ENCODE peak calls at places on chromosomes 5 and 9, in nine cellular contexts. One of them, this sample, is unnamed.

GRCh38 chr5:108681079-108681921 is 66.4 kb upstream of the FER start:
- DNase-seq in pancreas: no peak
- DNase-seq in foreskin melanocyte: peak
- DNase-seq in suprapubic skin: no peak
- DNase-seq in RWPE1: peak
- DNase-seq in stimulated activated CD8-positive, alpha-beta memory T cell treated with anti-CD3 and anti-CD28 coated beads, Interleukin-15, amount 100 ng/mL, for 4 hours: no peak
- DNase-seq in AG10803: peak
- DNase-seq in hepatic stellate cell: peak
- DNase-seq in NCI-H510A: no peak
- DNase-seq in this sample: no peak

GRCh38 chr9:133485531-133486260 is 6.8 kb upstream of the SLC2A6 start:
- DNase-seq in stimulated activated CD8-positive, alpha-beta memory T cell treated with anti-CD3 and anti-CD28 coated beads, Interleukin-15, amount 100 ng/mL, for 4 hours: no peak
- DNase-seq in pancreas: no peak
- DNase-seq in foreskin melanocyte: no peak
- DNase-seq in AG10803: no peak
- DNase-seq in NCI-H510A: no peak
- DNase-seq in RWPE1: no peak
- DNase-seq in suprapubic skin: no peak
- DNase-seq in hepatic stellate cell: no peak
- DNase-seq in this sample: no peak

GRCh38 chr9:137294684-137295312 is 7.3 kb downstream of the NRARP start:
- DNase-seq in hepatic stellate cell: no peak
- DNase-seq in NCI-H510A: no peak
- DNase-seq in foreskin melanocyte: no peak
- DNase-seq in stimulated activated CD8-positive, alpha-beta memory T cell treated with anti-CD3 and anti-CD28 coated beads, Interleukin-15, amount 100 ng/mL, for 4 hours: no peak
- DNase-seq in suprapubic skin: no peak
- DNase-seq in pancreas: peak
- DNase-seq in AG10803: no peak
- DNase-seq in RWPE1: no peak
- DNase-seq in this sample: no peak

GRCh38 chr5:54669285-54669684 is 151.7 kb downstream of the SNX18 start:
- DNase-seq in NCI-H510A: no peak
- DNase-seq in suprapubic skin: no peak
- DNase-seq in hepatic stellate cell: no peak
- DNase-seq in foreskin melanocyte: no peak
- DNase-seq in pancreas: no peak
- DNase-seq in AG10803: peak
- DNase-seq in stimulated activated CD8-positive, alpha-beta memory T cell treated with anti-CD3 and anti-CD28 coated beads, Interleukin-15, amount 100 ng/mL, for 4 hours: no peak
- DNase-seq in RWPE1: no peak
- DNase-seq in this sample: no peak

GRCh38 chr5:158064331-158065123 is 205.6 kb upstream of the CLINT1 start:
- DNase-seq in stimulated activated CD8-positive, alpha-beta memory T cell treated with anti-CD3 and anti-CD28 coated beads, Interleukin-15, amount 100 ng/mL, for 4 hours: no peak
- DNase-seq in AG10803: peak
- DNase-seq in suprapubic skin: no peak
- DNase-seq in foreskin melanocyte: no peak
- DNase-seq in pancreas: no peak
- DNase-seq in NCI-H510A: no peak
- DNase-seq in hepatic stellate cell: no peak
- DNase-seq in RWPE1: no peak
- DNase-seq in this sample: no peak

GRCh38 chr5:139406960-139407359 is 3.1 kb upstream of the SPATA24 start:
- DNase-seq in RWPE1: no peak
- DNase-seq in suprapubic skin: no peak
- DNase-seq in foreskin melanocyte: no peak
- DNase-seq in NCI-H510A: no peak
- DNase-seq in AG10803: no peak
- DNase-seq in stimulated activated CD8-positive, alpha-beta memory T cell treated with anti-CD3 and anti-CD28 coated beads, Interleukin-15, amount 100 ng/mL, for 4 hours: no peak
- DNase-seq in pancreas: no peak
- DNase-seq in hepatic stellate cell: no peak
- DNase-seq in this sample: no peak

GRCh38 chr5:115068239-115069086 is 101.2 kb downstream of the TRIM36 start:
- DNase-seq in NCI-H510A: no peak
- DNase-seq in pancreas: no peak
- DNase-seq in stimulated activated CD8-positive, alpha-beta memory T cell treated with anti-CD3 and anti-CD28 coated beads, Interleukin-15, amount 100 ng/mL, for 4 hours: no peak
- DNase-seq in foreskin melanocyte: peak
- DNase-seq in hepatic stellate cell: peak
- DNase-seq in RWPE1: peak
- DNase-seq in AG10803: peak
- DNase-seq in suprapubic skin: no peak
- DNase-seq in this sample: no peak

GRCh38 chr5:111201705-111202104 is 22.5 kb upstream of the CAMK4 start:
- DNase-seq in AG10803: no peak
- DNase-seq in NCI-H510A: no peak
- DNase-seq in hepatic stellate cell: no peak
- DNase-seq in pancreas: no peak
- DNase-seq in suprapubic skin: no peak
- DNase-seq in foreskin melanocyte: no peak
- DNase-seq in stimulated activated CD8-positive, alpha-beta memory T cell treated with anti-CD3 and anti-CD28 coated beads, Interleukin-15, amount 100 ng/mL, for 4 hours: no peak
- DNase-seq in RWPE1: no peak
- DNase-seq in this sample: no peak

GRCh38 chr9:1354066-1354465 is 303.9 kb downstream of the DMRT2 start:
- DNase-seq in foreskin melanocyte: no peak
- DNase-seq in pancreas: no peak
- DNase-seq in NCI-H510A: no peak
- DNase-seq in stimulated activated CD8-positive, alpha-beta memory T cell treated with anti-CD3 and anti-CD28 coated beads, Interleukin-15, amount 100 ng/mL, for 4 hours: no peak
- DNase-seq in AG10803: no peak
- DNase-seq in hepatic stellate cell: no peak
- DNase-seq in suprapubic skin: no peak
- DNase-seq in RWPE1: no peak
- DNase-seq in this sample: no peak

GRCh38 chr5:25863811-25864210 is 1174.6 kb downstream of the CDH9 start:
- DNase-seq in suprapubic skin: no peak
- DNase-seq in foreskin melanocyte: no peak
- DNase-seq in stimulated activated CD8-positive, alpha-beta memory T cell treated with anti-CD3 and anti-CD28 coated beads, Interleukin-15, amount 100 ng/mL, for 4 hours: no peak
- DNase-seq in hepatic stellate cell: no peak
- DNase-seq in RWPE1: no peak
- DNase-seq in pancreas: no peak
- DNase-seq in NCI-H510A: no peak
- DNase-seq in AG10803: no peak
- DNase-seq in this sample: no peak

GRCh38 chr5:174464504-174465165 is 259.7 kb upstream of the MSX2 start:
- DNase-seq in hepatic stellate cell: no peak
- DNase-seq in RWPE1: no peak
- DNase-seq in foreskin melanocyte: no peak
- DNase-seq in NCI-H510A: no peak
- DNase-seq in AG10803: no peak
- DNase-seq in stimulated activated CD8-positive, alpha-beta memory T cell treated with anti-CD3 and anti-CD28 coated beads, Interleukin-15, amount 100 ng/mL, for 4 hours: no peak
- DNase-seq in suprapubic skin: no peak
- DNase-seq in pancreas: no peak
- DNase-seq in this sample: no peak

GRCh38 chr9:96620832-96621269 is 1.2 kb upstream of the CDC14B start:
- DNase-seq in suprapubic skin: no peak
- DNase-seq in RWPE1: no peak
- DNase-seq in NCI-H510A: no peak
- DNase-seq in pancreas: no peak
- DNase-seq in AG10803: no peak
- DNase-seq in stimulated activated CD8-positive, alpha-beta memory T cell treated with anti-CD3 and anti-CD28 coated beads, Interleukin-15, amount 100 ng/mL, for 4 hours: no peak
- DNase-seq in hepatic stellate cell: no peak
- DNase-seq in foreskin melanocyte: no peak
- DNase-seq in this sample: no peak

GRCh38 chr5:40801771-40802562 is 3.8 kb upstream of the PRKAA1 start:
- DNase-seq in foreskin melanocyte: no peak
- DNase-seq in RWPE1: no peak
- DNase-seq in NCI-H510A: no peak
- DNase-seq in stimulated activated CD8-positive, alpha-beta memory T cell treated with anti-CD3 and anti-CD28 coated beads, Interleukin-15, amount 100 ng/mL, for 4 hours: no peak
- DNase-seq in suprapubic skin: no peak
- DNase-seq in AG10803: no peak
- DNase-seq in hepatic stellate cell: no peak
- DNase-seq in pancreas: no peak
- DNase-seq in this sample: no peak

GRCh38 chr5:74833537-74834266 is 32.5 kb downstream of the FAM169A start:
- DNase-seq in suprapubic skin: no peak
- DNase-seq in pancreas: no peak
- DNase-seq in RWPE1: no peak
- DNase-seq in AG10803: no peak
- DNase-seq in foreskin melanocyte: no peak
- DNase-seq in hepatic stellate cell: no peak
- DNase-seq in stimulated activated CD8-positive, alpha-beta memory T cell treated with anti-CD3 and anti-CD28 coated beads, Interleukin-15, amount 100 ng/mL, for 4 hours: no peak
- DNase-seq in NCI-H510A: peak
- DNase-seq in this sample: no peak

GRCh38 chr5:38872826-38873225 is 27.0 kb downstream of the OSMR start:
- DNase-seq in pancreas: no peak
- DNase-seq in hepatic stellate cell: no peak
- DNase-seq in RWPE1: no peak
- DNase-seq in suprapubic skin: no peak
- DNase-seq in NCI-H510A: no peak
- DNase-seq in foreskin melanocyte: no peak
- DNase-seq in stimulated activated CD8-positive, alpha-beta memory T cell treated with anti-CD3 and anti-CD28 coated beads, Interleukin-15, amount 100 ng/mL, for 4 hours: no peak
- DNase-seq in AG10803: peak
- DNase-seq in this sample: no peak

GRCh38 chr5:65394078-65394477 is 87.6 kb downstream of the ADAMTS6 start:
- DNase-seq in hepatic stellate cell: peak
- DNase-seq in pancreas: no peak
- DNase-seq in stimulated activated CD8-positive, alpha-beta memory T cell treated with anti-CD3 and anti-CD28 coated beads, Interleukin-15, amount 100 ng/mL, for 4 hours: no peak
- DNase-seq in suprapubic skin: no peak
- DNase-seq in foreskin melanocyte: no peak
- DNase-seq in NCI-H510A: no peak
- DNase-seq in AG10803: peak
- DNase-seq in RWPE1: no peak
- DNase-seq in this sample: no peak

GRCh38 chr5:7686794-7687193 is 164.1 kb downstream of the CFAP90 start:
- DNase-seq in pancreas: no peak
- DNase-seq in AG10803: no peak
- DNase-seq in NCI-H510A: no peak
- DNase-seq in foreskin melanocyte: no peak
- DNase-seq in stimulated activated CD8-positive, alpha-beta memory T cell treated with anti-CD3 and anti-CD28 coated beads, Interleukin-15, amount 100 ng/mL, for 4 hours: no peak
- DNase-seq in hepatic stellate cell: no peak
- DNase-seq in RWPE1: no peak
- DNase-seq in suprapubic skin: no peak
- DNase-seq in this sample: no peak

GRCh38 chr9:125472926-125473701 is 211.5 kb downstream of the GAPVD1 start:
- DNase-seq in suprapubic skin: no peak
- DNase-seq in stimulated activated CD8-positive, alpha-beta memory T cell treated with anti-CD3 and anti-CD28 coated beads, Interleukin-15, amount 100 ng/mL, for 4 hours: no peak
- DNase-seq in pancreas: no peak
- DNase-seq in NCI-H510A: no peak
- DNase-seq in foreskin melanocyte: peak
- DNase-seq in hepatic stellate cell: peak
- DNase-seq in AG10803: peak
- DNase-seq in RWPE1: no peak
- DNase-seq in this sample: no peak

GRCh38 chr5:81579525-81579924 is 171.4 kb downstream of the SSBP2 start:
- DNase-seq in pancreas: no peak
- DNase-seq in suprapubic skin: no peak
- DNase-seq in AG10803: peak
- DNase-seq in NCI-H510A: no peak
- DNase-seq in hepatic stellate cell: no peak
- DNase-seq in RWPE1: no peak
- DNase-seq in stimulated activated CD8-positive, alpha-beta memory T cell treated with anti-CD3 and anti-CD28 coated beads, Interleukin-15, amount 100 ng/mL, for 4 hours: no peak
- DNase-seq in foreskin melanocyte: peak
- DNase-seq in this sample: no peak

GRCh38 chr9:120413121-120414048 is 166.6 kb downstream of the CDK5RAP2 start:
- DNase-seq in hepatic stellate cell: no peak
- DNase-seq in pancreas: no peak
- DNase-seq in foreskin melanocyte: no peak
- DNase-seq in NCI-H510A: peak
- DNase-seq in stimulated activated CD8-positive, alpha-beta memory T cell treated with anti-CD3 and anti-CD28 coated beads, Interleukin-15, amount 100 ng/mL, for 4 hours: no peak
- DNase-seq in RWPE1: peak
- DNase-seq in suprapubic skin: no peak
- DNase-seq in AG10803: no peak
- DNase-seq in this sample: no peak

GRCh38 chr5:102715405-102715804 is 39.7 kb upstream of the PAM start:
- DNase-seq in stimulated activated CD8-positive, alpha-beta memory T cell treated with anti-CD3 and anti-CD28 coated beads, Interleukin-15, amount 100 ng/mL, for 4 hours: no peak
- DNase-seq in suprapubic skin: no peak
- DNase-seq in hepatic stellate cell: peak
- DNase-seq in AG10803: peak
- DNase-seq in NCI-H510A: no peak
- DNase-seq in RWPE1: peak
- DNase-seq in foreskin melanocyte: no peak
- DNase-seq in pancreas: no peak
- DNase-seq in this sample: no peak

GRCh38 chr5:88729476-88730182 is 153.4 kb downstream of the MEF2C start:
- DNase-seq in AG10803: peak
- DNase-seq in hepatic stellate cell: no peak
- DNase-seq in RWPE1: peak
- DNase-seq in foreskin melanocyte: peak
- DNase-seq in NCI-H510A: peak
- DNase-seq in suprapubic skin: peak
- DNase-seq in stimulated activated CD8-positive, alpha-beta memory T cell treated with anti-CD3 and anti-CD28 coated beads, Interleukin-15, amount 100 ng/mL, for 4 hours: no peak
- DNase-seq in pancreas: peak
- DNase-seq in this sample: no peak

GRCh38 chr9:13726746-13727145 is 447.3 kb upstream of the MPDZ start:
- DNase-seq in RWPE1: no peak
- DNase-seq in hepatic stellate cell: no peak
- DNase-seq in foreskin melanocyte: no peak
- DNase-seq in suprapubic skin: no peak
- DNase-seq in pancreas: no peak
- DNase-seq in stimulated activated CD8-positive, alpha-beta memory T cell treated with anti-CD3 and anti-CD28 coated beads, Interleukin-15, amount 100 ng/mL, for 4 hours: no peak
- DNase-seq in AG10803: no peak
- DNase-seq in NCI-H510A: no peak
- DNase-seq in this sample: no peak

GRCh38 chr5:75885849-75886596 is 168.8 kb upstream of the POC5 start:
- DNase-seq in suprapubic skin: no peak
- DNase-seq in RWPE1: no peak
- DNase-seq in AG10803: no peak
- DNase-seq in stimulated activated CD8-positive, alpha-beta memory T cell treated with anti-CD3 and anti-CD28 coated beads, Interleukin-15, amount 100 ng/mL, for 4 hours: no peak
- DNase-seq in pancreas: no peak
- DNase-seq in NCI-H510A: no peak
- DNase-seq in hepatic stellate cell: no peak
- DNase-seq in foreskin melanocyte: peak
- DNase-seq in this sample: no peak

GRCh38 chr9:118643118-118643517 is 726.1 kb downstream of the BRINP1 start:
- DNase-seq in pancreas: peak
- DNase-seq in foreskin melanocyte: no peak
- DNase-seq in NCI-H510A: no peak
- DNase-seq in AG10803: peak
- DNase-seq in suprapubic skin: no peak
- DNase-seq in RWPE1: peak
- DNase-seq in hepatic stellate cell: no peak
- DNase-seq in stimulated activated CD8-positive, alpha-beta memory T cell treated with anti-CD3 and anti-CD28 coated beads, Interleukin-15, amount 100 ng/mL, for 4 hours: no peak
- DNase-seq in this sample: no peak

GRCh38 chr5:16736158-16736994 is 119.6 kb upstream of the RETREG1 start:
- DNase-seq in AG10803: peak
- DNase-seq in stimulated activated CD8-positive, alpha-beta memory T cell treated with anti-CD3 and anti-CD28 coated beads, Interleukin-15, amount 100 ng/mL, for 4 hours: no peak
- DNase-seq in hepatic stellate cell: peak
- DNase-seq in pancreas: peak
- DNase-seq in RWPE1: peak
- DNase-seq in NCI-H510A: peak
- DNase-seq in foreskin melanocyte: peak
- DNase-seq in suprapubic skin: no peak
- DNase-seq in this sample: no peak

GRCh38 chr9:129235931-129236331 is 57.9 kb upstream of the IER5L start:
- DNase-seq in pancreas: no peak
- DNase-seq in stimulated activated CD8-positive, alpha-beta memory T cell treated with anti-CD3 and anti-CD28 coated beads, Interleukin-15, amount 100 ng/mL, for 4 hours: no peak
- DNase-seq in suprapubic skin: no peak
- DNase-seq in hepatic stellate cell: no peak
- DNase-seq in RWPE1: no peak
- DNase-seq in foreskin melanocyte: no peak
- DNase-seq in NCI-H510A: peak
- DNase-seq in AG10803: no peak
- DNase-seq in this sample: no peak

GRCh38 chr5:51380603-51381207 is 2.5 kb upstream of the ISL1 start:
- DNase-seq in pancreas: no peak
- DNase-seq in stimulated activated CD8-positive, alpha-beta memory T cell treated with anti-CD3 and anti-CD28 coated beads, Interleukin-15, amount 100 ng/mL, for 4 hours: no peak
- DNase-seq in hepatic stellate cell: no peak
- DNase-seq in foreskin melanocyte: no peak
- DNase-seq in RWPE1: peak
- DNase-seq in AG10803: no peak
- DNase-seq in NCI-H510A: no peak
- DNase-seq in suprapubic skin: no peak
- DNase-seq in this sample: no peak

GRCh38 chr5:141560725-141561483 is 57.9 kb downstream of the DIAPH1 start:
- DNase-seq in hepatic stellate cell: peak
- DNase-seq in suprapubic skin: peak
- DNase-seq in foreskin melanocyte: peak
- DNase-seq in AG10803: peak
- DNase-seq in RWPE1: peak
- DNase-seq in stimulated activated CD8-positive, alpha-beta memory T cell treated with anti-CD3 and anti-CD28 coated beads, Interleukin-15, amount 100 ng/mL, for 4 hours: no peak
- DNase-seq in pancreas: peak
- DNase-seq in NCI-H510A: no peak
- DNase-seq in this sample: no peak

GRCh38 chr9:97555164-97555563 is 53.7 kb downstream of the TMOD1 start:
- DNase-seq in hepatic stellate cell: no peak
- DNase-seq in AG10803: no peak
- DNase-seq in pancreas: no peak
- DNase-seq in stimulated activated CD8-positive, alpha-beta memory T cell treated with anti-CD3 and anti-CD28 coated beads, Interleukin-15, amount 100 ng/mL, for 4 hours: no peak
- DNase-seq in foreskin melanocyte: no peak
- DNase-seq in RWPE1: no peak
- DNase-seq in NCI-H510A: no peak
- DNase-seq in suprapubic skin: no peak
- DNase-seq in this sample: peak

GRCh38 chr5:149229298-149229937 is 42.2 kb upstream of the AFAP1L1 start:
- DNase-seq in pancreas: no peak
- DNase-seq in foreskin melanocyte: no peak
- DNase-seq in AG10803: no peak
- DNase-seq in stimulated activated CD8-positive, alpha-beta memory T cell treated with anti-CD3 and anti-CD28 coated beads, Interleukin-15, amount 100 ng/mL, for 4 hours: no peak
- DNase-seq in NCI-H510A: no peak
- DNase-seq in hepatic stellate cell: no peak
- DNase-seq in RWPE1: no peak
- DNase-seq in suprapubic skin: no peak
- DNase-seq in this sample: peak

This sample was measured in mesenteric fat pad.